ENCODE peak calls at places on chromosome 19, in eight cellular contexts. L, P, M, F, W, X, R and I are unnamed samples.
A peak's percentile ranks its signal among the peaks of the same experiment; 100 is the strongest.

GRCh38 chr19:18496167-18496979 is 25.5 kb downstream of the ELL start:
- DNase-seq in M (no peak), F (no peak), P (no peak), L (no peak), X (no peak), R (no peak), W (no peak), I (peak; percentile 59)

GRCh38 chr19:48608798-48609263 is 2.3 kb downstream of the SPACA4 start:
- DNase-seq in L (no peak), X (no peak), M (peak; percentile 91), R (no peak), F (no peak), W (peak; percentile 40), P (no peak), I (peak; percentile 79)

GRCh38 chr19:1276620-1277007 is 1.3 kb downstream of the FAM174C start:
- DNase-seq in X (no peak), L (no peak), P (peak; percentile 26), M (no peak), R (no peak), F (no peak), W (no peak), I (no peak)

GRCh38 chr19:54416695-54417491 is 1.6 kb downstream of the TTYH1 start:
- DNase-seq in M (no peak), P (no peak), X (no peak), L (no peak), F (no peak), R (no peak), W (no peak), I (no peak)

GRCh38 chr19:38228491-38229439 is 4.7 kb upstream of the DPF1 start:
- DNase-seq in M (no peak), F (no peak), P (no peak), L (no peak), R (no peak), X (no peak), W (no peak), I (peak; percentile 47)

GRCh38 chr19:17001603-17002183 is 24.9 kb downstream of the CPAMD8 start:
- DNase-seq in W (peak; percentile 61), R (no peak), M (no peak), L (no peak), P (no peak), F (no peak), X (no peak), I (no peak)

GRCh38 chr19:38638461-38638860 is 9.0 kb upstream of the ACTN4 start:
- DNase-seq in R (no peak), P (no peak), F (no peak), M (no peak), X (no peak), L (no peak), W (no peak), I (no peak)

GRCh38 chr19:35462476-35462953 is 14.5 kb downstream of the FFAR2 start:
- DNase-seq in M (no peak), L (no peak), R (no peak), X (no peak), F (no peak), W (no peak), P (no peak), I (no peak)

GRCh38 chr19:2083174-2083854 is 12.8 kb downstream of the MOB3A start:
- DNase-seq in X (no peak), M (no peak), F (no peak), W (peak; percentile 45), R (no peak), L (no peak), P (no peak), I (no peak)

GRCh38 chr19:3851254-3852176 is 17.3 kb downstream of the ZFR2 start:
- DNase-seq in X (no peak), W (no peak), F (no peak), L (no peak), P (no peak), R (no peak), M (no peak), I (no peak)

GRCh38 chr19:51712461-51713081 is 11.2 kb downstream of the HAS1 start:
- DNase-seq in M (peak; percentile 59), X (no peak), P (no peak), F (no peak), L (no peak), W (no peak), R (no peak), I (peak; percentile 26)

GRCh38 chr19:2048959-2049740 is 1.9 kb downstream of the MKNK2 start:
- DNase-seq in R (no peak), M (no peak), X (no peak), F (peak; percentile 57), P (peak; percentile 71), W (no peak), L (peak; percentile 74), I (no peak)

GRCh38 chr19:8445488-8446001 is 770 bp downstream of the HNRNPM start:
- DNase-seq in W (peak; percentile 24), F (peak; percentile 75), X (peak; percentile 47), R (peak; percentile 30), M (no peak), P (peak; percentile 44), L (peak; percentile 79), I (no peak)

GRCh38 chr19:6663236-6664187 is 6.4 kb downstream of the TNFSF14 start:
- DNase-seq in X (no peak), W (no peak), P (no peak), R (no peak), F (no peak), M (no peak), L (no peak), I (no peak)

GRCh38 chr19:19081642-19082151 is 17.9 kb downstream of the SLC25A42 start:
- DNase-seq in W (no peak), P (peak; percentile 51), R (peak; percentile 11), X (no peak), F (no peak), M (no peak), L (no peak), I (no peak)

GRCh38 chr19:48121909-48122371 is 11.3 kb upstream of the PLA2G4C start:
- DNase-seq in R (no peak), F (no peak), M (no peak), W (no peak), L (no peak), X (no peak), P (no peak), I (no peak)

GRCh38 chr19:41425174-41426115 is 1.7 kb downstream of the B3GNT8 start:
- DNase-seq in L (no peak), P (no peak), M (no peak), R (no peak), W (no peak), F (no peak), X (no peak), I (no peak)

GRCh38 chr19:16094360-16095070 is 17.2 kb upstream of the RAB8A start:
- DNase-seq in W (no peak), M (no peak), R (no peak), F (no peak), L (no peak), P (no peak), X (no peak), I (no peak)

GRCh38 chr19:610801-611505 is 21.3 kb downstream of the HCN2 start:
- DNase-seq in M (no peak), F (no peak), R (peak; percentile 61), X (no peak), W (peak; percentile 48), L (peak; percentile 75), P (no peak), I (no peak)

GRCh38 chr19:16293133-16294085 is 31.2 kb upstream of the KLF2 start:
- DNase-seq in X (no peak), P (peak; percentile 75), M (peak; percentile 48), F (peak; percentile 85), W (no peak), L (peak; percentile 81), R (peak; percentile 87), I (no peak)

GRCh38 chr19:19067276-19068072 is 3.7 kb downstream of the SLC25A42 start:
- DNase-seq in P (peak; percentile 80), F (no peak), X (no peak), M (no peak), R (no peak), L (no peak), W (no peak), I (no peak)

GRCh38 chr19:6219592-6220290 is 60.0 kb downstream of the MLLT1 start:
- DNase-seq in L (no peak), F (no peak), M (no peak), P (no peak), W (no peak), R (no peak), X (no peak), I (no peak)

GRCh38 chr19:20078696-20079095 is 896 bp downstream of the ZNF90 start:
- DNase-seq in F (peak; percentile 49), R (peak; percentile 16), M (no peak), L (peak; percentile 60), P (no peak), X (no peak), W (no peak), I (no peak)

GRCh38 chr19:45253396-45254027 is 2.4 kb downstream of the MARK4 start:
- DNase-seq in M (no peak), L (no peak), R (no peak), X (no peak), W (no peak), P (no peak), F (no peak), I (no peak)

GRCh38 chr19:10095948-10096614 is 6.4 kb downstream of the ANGPTL6 start:
- DNase-seq in P (peak; percentile 68), M (peak; percentile 94), W (peak; percentile 89), R (peak; percentile 67), F (peak; percentile 89), X (peak; percentile 79), L (peak; percentile 93), I (peak; percentile 90)

GRCh38 chr19:38815059-38816001 is 2.6 kb upstream of the LGALS4 start:
- DNase-seq in P (no peak), M (peak; percentile 21), W (no peak), F (no peak), X (no peak), L (no peak), R (no peak), I (no peak)

GRCh38 chr19:719636-720377 is 11.1 kb downstream of the PALM start:
- DNase-seq in W (no peak), M (no peak), R (no peak), F (no peak), P (no peak), L (peak; percentile 70), X (no peak), I (no peak)

GRCh38 chr19:19160489-19161035 is 9.5 kb downstream of the MEF2B start:
- DNase-seq in F (no peak), M (no peak), P (no peak), W (no peak), L (no peak), X (no peak), R (no peak), I (no peak)

GRCh38 chr19:16106121-16106520 is 5.6 kb upstream of the RAB8A start:
- DNase-seq in P (no peak), M (no peak), W (no peak), F (no peak), R (no peak), L (no peak), X (no peak), I (no peak)